ENCODE peak calls at places on chromosomes 13 and 19, in seven cellular contexts. V is dorsolateral prefrontal cortex, N is hippocampal formation, H is sigmoid colon, X is left ventricle myocardium inferior, B is ovary, D is RPMI7951. R is an unnamed sample.

GRCh38 chr13:64248371-64249065 is 2832.9 kb upstream of the PCDH20 start:
- DNase-seq in V (no peak), N (no peak), H (no peak), X (no peak), B (no peak), D (no peak), R (no peak)

GRCh38 chr13:73957889-73958288 is 176.3 kb downstream of the KLF12 start:
- DNase-seq in V (no peak), N (no peak), H (no peak), X (no peak), B (no peak), D (no peak), R (no peak)

GRCh38 chr13:107838592-107839161 is 376.7 kb downstream of the LIG4 start:
- DNase-seq in V (no peak), N (no peak), H (no peak), X (no peak), B (no peak), D (no peak), R (no peak)

GRCh38 chr13:66665991-66666390 is 564.1 kb downstream of the PCDH9 start:
- DNase-seq in V (peak), N (peak), H (no peak), X (peak), B (no peak), D (no peak), R (peak)

GRCh38 chr13:51601601-51602348 is 17.5 kb downstream of the WDFY2 start:
- DNase-seq in V (no peak), N (no peak), H (no peak), X (no peak), B (no peak), D (no peak), R (no peak)

GRCh38 chr13:102903659-102904407 is 58.0 kb downstream of the ERCC5 start:
- DNase-seq in V (no peak), N (no peak), H (no peak), X (no peak), B (no peak), D (peak), R (peak)

GRCh38 chr19:50432658-50433057 is at the start of gene MYBPC2:
- DNase-seq in V (no peak), N (no peak), H (no peak), X (no peak), B (no peak), D (no peak), R (no peak)

GRCh38 chr19:47142779-47143178 is 12.1 kb downstream of the SAE1 start:
- DNase-seq in V (no peak), N (no peak), H (no peak), X (no peak), B (no peak), D (no peak), R (no peak)

GRCh38 chr13:34156841-34157365 is 339.0 kb downstream of the RFC3 start:
- DNase-seq in V (peak), N (peak), H (peak), X (peak), B (peak), D (peak), R (peak)

GRCh38 chr13:23235994-23236393 is 55.2 kb downstream of the SGCG start:
- DNase-seq in V (no peak), N (no peak), H (no peak), X (no peak), B (no peak), D (no peak), R (no peak)

GRCh38 chr19:2111425-2111824 is 14.7 kb downstream of the IZUMO4 start:
- DNase-seq in V (no peak), N (no peak), H (no peak), X (no peak), B (no peak), D (no peak), R (no peak)

GRCh38 chr19:33906578-33907335 is 110.1 kb downstream of the KCTD15 start:
- DNase-seq in V (no peak), N (no peak), H (no peak), X (peak), B (peak), D (peak), R (no peak)

GRCh38 chr13:23714672-23715071 is 144.5 kb downstream of the TNFRSF19 start:
- DNase-seq in V (no peak), N (no peak), H (no peak), X (no peak), B (no peak), D (no peak), R (no peak)

GRCh38 chr19:47726467-47726866 is 13.2 kb downstream of the EHD2 start:
- DNase-seq in V (no peak), N (no peak), H (no peak), X (no peak), B (no peak), D (peak), R (no peak)

GRCh38 chr19:29623726-29624488 is 17.8 kb downstream of the POP4 start:
- DNase-seq in V (no peak), N (no peak), H (no peak), X (no peak), B (no peak), D (no peak), R (no peak)